ENCODE peak calls at places on chromosomes 1 and 21, in eight cellular contexts. K is left lung, L is MM.1S, O is GM23338, A is right atrium auricular region, I is right lobe of liver, H is HepG2, X is HFF-Myc. N is an unnamed sample.
A peak's percentile ranks its signal among the peaks of the same experiment; 100 is the strongest.

GRCh38 chr1:198560093-198560638 is 19.7 kb upstream of the ATP6V1G3 start:
- DNase-seq in K (peak; percentile 42), A (no peak), O (no peak), X (no peak), I (peak; percentile 24), L (no peak), H (no peak), N (no peak)

GRCh38 chr1:166153641-166154350 is 13.0 kb downstream of the FAM78B start:
- DNase-seq in A (no peak), O (no peak), L (no peak), K (no peak), H (no peak), X (no peak), I (no peak), N (no peak)

GRCh38 chr1:165857046-165857801 is 29.8 kb downstream of the UCK2 start:
- DNase-seq in O (peak; percentile 56), L (no peak), I (peak; percentile 58), K (no peak), A (no peak), H (peak; percentile 76), X (no peak), N (no peak)

GRCh38 chr21:43023175-43023574 is 48.8 kb downstream of the PKNOX1 start:
- DNase-seq in A (no peak), X (no peak), I (no peak), O (no peak), K (no peak), L (no peak), H (no peak), N (no peak)

GRCh38 chr1:155911156-155912055 is at the start of gene RIT1:
- DNase-seq in I (peak; percentile 92), X (no peak), A (peak; percentile 90), O (peak; percentile 94), K (peak; percentile 93), H (peak; percentile 70), L (peak; percentile 91), N (no peak)

GRCh38 chr1:205842177-205842576 is 7.8 kb downstream of the PM20D1 start:
- DNase-seq in X (no peak), H (no peak), L (no peak), A (no peak), O (no peak), I (no peak), K (no peak), N (no peak)

GRCh38 chr1:22527122-22527521 is 36.2 kb upstream of the EPHA8 start:
- DNase-seq in O (no peak), K (no peak), X (no peak), L (no peak), I (no peak), A (no peak), H (no peak), N (no peak)

GRCh38 chr1:67777532-67777931 is 55.7 kb downstream of the GNG12 start:
- DNase-seq in H (no peak), X (no peak), O (no peak), A (no peak), L (no peak), I (no peak), K (no peak), N (no peak)

GRCh38 chr1:15423355-15424077 is 13.8 kb downstream of the EFHD2 start:
- DNase-seq in I (no peak), A (no peak), L (no peak), H (no peak), K (no peak), O (no peak), X (no peak), N (no peak)

DNA sequence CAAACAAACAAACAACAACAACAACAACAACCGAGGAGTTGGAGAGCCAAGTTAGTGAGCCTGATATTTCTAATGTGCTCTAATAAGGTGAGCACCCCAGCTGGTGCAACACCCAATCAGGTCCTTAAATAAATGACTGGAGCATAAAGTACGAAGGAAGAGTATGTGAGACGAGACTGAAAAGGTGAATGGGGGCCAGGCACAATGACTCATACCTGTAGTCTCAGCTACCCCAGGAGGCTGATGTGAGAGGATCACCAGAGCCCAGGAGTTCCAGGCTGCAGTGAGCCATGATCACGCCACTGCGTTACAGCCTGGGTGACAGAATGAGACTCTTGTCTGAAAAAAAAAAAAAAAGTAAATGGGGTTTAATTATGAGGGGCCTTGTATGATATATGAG is 152.0 kb upstream of the ZRANB2 start:
- DNase-seq in A (no peak), L (no peak), K (no peak), H (no peak), X (no peak), I (no peak), O (no peak), N (no peak)
- TF ChIP-seq CTCF in A (no peak), L (no peak), K (no peak), H (no peak), X (no peak), I (no peak), O (no peak), N (no peak)

DNA sequence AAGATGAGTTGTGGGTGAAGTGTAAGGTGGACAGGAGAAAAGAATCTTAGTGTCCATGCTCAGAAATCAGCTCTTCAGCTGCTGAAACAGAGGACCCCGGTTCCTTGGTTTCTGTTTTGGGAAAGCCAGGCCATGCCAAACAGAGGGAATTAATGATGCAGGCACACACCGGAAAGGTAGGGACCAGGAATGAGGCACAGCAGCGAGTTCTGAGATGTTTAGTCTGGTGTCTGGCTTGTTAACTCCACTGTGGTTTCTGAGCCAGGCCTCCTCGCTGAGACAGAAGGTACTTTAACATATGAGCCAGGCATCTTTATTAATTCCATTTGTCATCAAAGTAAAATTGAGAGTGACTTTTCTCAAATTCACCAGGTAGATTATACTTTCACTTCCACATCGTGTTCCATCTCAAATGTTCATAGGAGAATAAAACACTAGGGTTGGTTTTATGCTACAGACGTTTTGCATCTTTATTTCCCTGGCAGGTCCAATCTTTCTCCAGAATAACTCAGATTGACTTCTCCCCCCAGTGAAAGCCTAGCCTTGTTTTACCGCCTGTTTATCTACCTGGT is 23.5 kb downstream of the LRRC8D start:
- DNase-seq in H (no peak), A (no peak), X (no peak), K (no peak), I (no peak), O (no peak), L (no peak), N (no peak)
- H3K4me3 ChIP-seq in H (peak overlapping the region; percentile 60), A (peak overlapping the region; percentile 73), X (peak overlapping the region; percentile 73), K (peak overlapping the region; percentile 64), I (peak overlapping the region; percentile 79), O (peak overlapping the region; percentile 77), L (peak overlapping the region; percentile 76), N (peak overlapping the region; percentile 70)

DNA sequence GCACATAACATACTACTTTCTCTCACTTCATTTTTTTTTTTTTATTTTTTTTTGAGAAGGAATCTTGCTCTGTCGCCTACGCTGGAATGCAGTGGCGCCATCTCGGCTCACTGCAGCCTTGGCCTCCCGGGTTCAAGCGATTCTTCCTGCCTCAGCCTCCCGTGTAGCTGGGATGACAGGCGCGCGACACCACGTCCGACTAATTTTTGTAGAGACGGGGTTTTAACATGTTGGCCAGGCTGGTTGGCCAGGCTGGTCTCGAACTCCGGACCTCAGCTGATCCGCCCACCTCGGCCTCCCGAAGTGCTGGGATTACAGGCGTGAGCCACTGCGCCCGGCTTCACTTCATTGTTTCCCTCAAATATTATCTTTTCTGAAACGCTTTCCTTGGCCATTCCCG is 573 bp upstream of the PEX19 start:
- DNase-seq in A (no peak), L (no peak), X (no peak), O (no peak), I (no peak), H (no peak), K (no peak), N (no peak)
- TF ChIP-seq CTCF in A (no peak), L (no peak), X (no peak), O (no peak), I (no peak), H (no peak), K (no peak), N (no peak)

DNA sequence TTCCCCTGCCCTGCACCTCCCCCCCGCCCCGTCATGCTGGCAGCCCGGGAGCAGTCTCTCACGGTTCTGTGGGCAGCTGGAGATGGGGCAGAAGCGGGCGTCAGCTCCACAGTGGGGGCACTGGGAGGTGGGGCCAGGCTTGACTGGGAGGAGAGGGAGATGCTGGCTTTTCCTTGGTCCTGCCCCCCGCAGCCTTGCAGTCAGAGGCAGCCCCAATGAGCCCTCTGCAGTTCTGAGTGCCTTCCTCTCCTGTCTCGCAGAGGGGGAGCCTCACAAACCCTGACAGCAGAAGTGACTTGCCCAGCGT is 21.7 kb downstream of the ARHGEF10L start:
- DNase-seq in A (no peak), X (no peak), O (no peak), K (no peak), L (no peak), I (no peak), H (no peak), N (no peak)
- H3K4me3 ChIP-seq in A (no peak overlapping the region), X (no peak overlapping the region), O (no peak overlapping the region), K (no peak overlapping the region), L (no peak overlapping the region), I (no peak overlapping the region), H (no peak overlapping the region), N (no peak overlapping the region)

GRCh38 chr1:87295720-87296119 is 33.0 kb upstream of the LMO4 start:
- DNase-seq in K (no peak), H (no peak), X (no peak), A (no peak), I (no peak), O (peak; percentile 23), L (no peak), N (no peak)

GRCh38 chr1:87291107-87291506 is 37.6 kb upstream of the LMO4 start:
- DNase-seq in O (no peak), H (no peak), I (no peak), X (no peak), A (no peak), K (no peak), L (no peak), N (no peak)

GRCh38 chr1:87296220-87296619 is 32.5 kb upstream of the LMO4 start:
- DNase-seq in O (no peak), A (no peak), H (no peak), X (no peak), L (no peak), I (no peak), K (no peak), N (no peak)

GRCh38 chr1:87294633-87295032 is 34.0 kb upstream of the LMO4 start:
- DNase-seq in K (no peak), X (no peak), H (no peak), O (no peak), A (no peak), L (no peak), I (no peak), N (no peak)

GRCh38 chr1:87292684-87293493 is 35.8 kb upstream of the LMO4 start:
- DNase-seq in X (peak; percentile 36), H (peak; percentile 54), O (peak; percentile 89), A (no peak), L (peak; percentile 65), I (no peak), K (no peak), N (no peak)
- TF ChIP-seq CTCF in X (peak; percentile 65), H (peak; percentile 75), O (peak; percentile 93), A (peak; percentile 88), L (peak; percentile 78), I (peak; percentile 71), K (peak; percentile 59), N (peak; percentile 69)

GRCh38 chr1:40372658-40373322 is 737 bp upstream of the SMAP2 start:
- DNase-seq in A (peak; percentile 32), I (no peak), K (no peak), H (no peak), O (no peak), L (no peak), X (no peak), N (no peak)
- H3K4me3 ChIP-seq in A (peak overlapping the region; percentile 96), I (no peak overlapping the region), K (no peak overlapping the region), H (peak overlapping the region; percentile 41), O (peak overlapping the region; percentile 95), L (peak overlapping the region; percentile 36), X (peak overlapping the region; percentile 92), N (no peak overlapping the region)